ENCODE peak calls at places on chromosomes 11 and 22, in seven cellular contexts. J, C, M, D, R, V and W are unnamed samples.

GRCh38 chr11:10623797-10624761 is 55.6 kb upstream of the LYVE1 start:
- DNase-seq in J (no peak), C (peak; percentile 40), M (no peak), D (peak; percentile 32), R (peak; percentile 84), V (no peak), W (peak; percentile 4)

GRCh38 chr11:57335343-57336110 is at the start of gene SSRP1:
- DNase-seq in J (peak; percentile 87), C (peak; percentile 90), M (peak; percentile 85), D (peak; percentile 87), R (peak; percentile 82), V (peak; percentile 92), W (peak; percentile 89)

GRCh38 chr11:86138958-86139357 is 70.1 kb upstream of the PICALM start:
- DNase-seq in J (no peak), C (no peak), M (no peak), D (no peak), R (no peak), V (no peak), W (no peak)

GRCh38 chr11:46696212-46696558 is 4.2 kb downstream of the ARHGAP1 start:
- DNase-seq in J (no peak), C (no peak), M (no peak), D (no peak), R (no peak), V (no peak), W (no peak)

GRCh38 chr22:21044931-21045584 is 688 bp upstream of the LRRC74B start:
- DNase-seq in J (no peak), C (no peak), M (peak; percentile 49), D (peak; percentile 57), R (no peak), V (no peak), W (no peak)

GRCh38 chr11:94117871-94118270 is 10.8 kb upstream of the PANX1 start:
- DNase-seq in J (no peak), C (no peak), M (no peak), D (no peak), R (no peak), V (no peak), W (no peak)

GRCh38 chr11:69943066-69943465 is 123.8 kb upstream of the FGF3 start:
- DNase-seq in J (no peak), C (no peak), M (no peak), D (no peak), R (no peak), V (no peak), W (peak; percentile 59)

GRCh38 chr11:44382648-44383240 is 72.8 kb upstream of the ALX4 start:
- DNase-seq in J (no peak), C (no peak), M (no peak), D (no peak), R (no peak), V (no peak), W (no peak)

GRCh38 chr11:67628710-67629385 is 889 bp downstream of the NUDT8 start:
- DNase-seq in J (no peak), C (no peak), M (peak; percentile 28), D (no peak), R (no peak), V (no peak), W (no peak)

GRCh38 chr11:6414874-6415328 is 4.0 kb downstream of the APBB1 start:
- DNase-seq in J (no peak), C (no peak), M (no peak), D (no peak), R (no peak), V (no peak), W (no peak)

GRCh38 chr11:115469361-115469760 is 34.9 kb downstream of the CADM1 start:
- DNase-seq in J (no peak), C (no peak), M (no peak), D (no peak), R (no peak), V (no peak), W (no peak)

GRCh38 chr22:38967451-38968450 is 10.3 kb downstream of the APOBEC3A start:
- DNase-seq in J (no peak), C (peak; percentile 59), M (no peak), D (no peak), R (no peak), V (no peak), W (no peak)

GRCh38 chr11:47691979-47692378 is 23.2 kb downstream of the AGBL2 start:
- DNase-seq in J (no peak), C (no peak), M (no peak), D (no peak), R (no peak), V (no peak), W (no peak)

GRCh38 chr11:78753297-78753696 is 178.6 kb upstream of the NARS2 start:
- DNase-seq in J (no peak), C (no peak), M (no peak), D (no peak), R (no peak), V (no peak), W (no peak)

GRCh38 chr11:124758355-124759267 is 3.5 kb downstream of the ESAM start:
- DNase-seq in J (peak; percentile 62), C (peak; percentile 91), M (peak; percentile 78), D (peak; percentile 61), R (peak; percentile 90), V (peak; percentile 74), W (peak; percentile 85)

GRCh38 chr11:123111465-123111864 is 49.5 kb upstream of the HSPA8 start:
- DNase-seq in J (peak; percentile 43), C (no peak), M (no peak), D (peak; percentile 65), R (no peak), V (no peak), W (peak; percentile 66)

GRCh38 chr11:91804057-91804456 is 420.6 kb upstream of the FAT3 start:
- DNase-seq in J (no peak), C (no peak), M (no peak), D (no peak), R (peak; percentile 50), V (no peak), W (no peak)

GRCh38 chr11:133157180-133157579 is 375.1 kb downstream of the OPCML start:
- DNase-seq in J (no peak), C (no peak), M (no peak), D (no peak), R (no peak), V (no peak), W (no peak)

GRCh38 chr22:25402501-25403283 is 161.8 kb upstream of the GRK3 start:
- DNase-seq in J (no peak), C (peak; percentile 35), M (no peak), D (peak; percentile 32), R (no peak), V (no peak), W (peak; percentile 36)

GRCh38 chr11:64656797-64657196 is 65.8 kb downstream of the SLC22A12 start:
- DNase-seq in J (no peak), C (no peak), M (no peak), D (no peak), R (no peak), V (no peak), W (no peak)

GRCh38 chr11:46100670-46101069 is 20.6 kb downstream of the PHF21A start:
- DNase-seq in J (no peak), C (no peak), M (no peak), D (no peak), R (no peak), V (no peak), W (peak; percentile 3)

GRCh38 chr22:43399338-43399979 is 12.4 kb upstream of the MPPED1 start:
- DNase-seq in J (no peak), C (no peak), M (no peak), D (no peak), R (no peak), V (no peak), W (no peak)

GRCh38 chr11:115422013-115422697 is 82.1 kb downstream of the CADM1 start:
- DNase-seq in J (no peak), C (no peak), M (no peak), D (no peak), R (no peak), V (no peak), W (no peak)

GRCh38 chr11:47944555-47945128 is 35.7 kb upstream of the PTPRJ start:
- DNase-seq in J (no peak), C (no peak), M (no peak), D (no peak), R (no peak), V (no peak), W (no peak)

GRCh38 chr22:41052661-41053490 is 39.5 kb upstream of the EP300 start:
- DNase-seq in J (no peak), C (no peak), M (no peak), D (peak; percentile 63), R (no peak), V (no peak), W (peak; percentile 78)

GRCh38 chr11:3834349-3835099 is 6.2 kb downstream of the RHOG start:
- DNase-seq in J (no peak), C (peak; percentile 59), M (no peak), D (no peak), R (no peak), V (no peak), W (peak; percentile 35)
- H3K4me3 ChIP-seq in J (peak overlapping the region; percentile 3), C (no peak overlapping the region), M (no peak overlapping the region), D (no peak overlapping the region), R (no peak overlapping the region), V (peak overlapping the region; percentile 26), W (no peak overlapping the region)

DNA sequence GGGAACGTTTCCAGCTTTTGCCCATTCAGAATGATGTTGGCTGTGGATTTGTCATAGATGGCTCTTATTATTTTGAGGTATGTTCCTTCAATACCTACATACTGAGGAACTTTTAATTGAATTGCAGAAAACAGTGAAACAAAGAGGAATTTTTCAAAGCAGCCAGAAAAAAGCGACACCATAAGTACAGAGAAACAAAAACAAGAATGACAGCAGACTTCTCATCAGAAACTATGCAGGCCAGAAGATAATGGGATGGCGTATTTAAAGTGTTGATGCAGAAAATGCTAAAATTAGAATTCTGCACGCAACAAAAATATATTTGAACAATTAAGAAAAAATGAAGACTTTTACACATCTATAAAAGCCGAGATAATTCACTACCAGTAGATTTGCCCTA is 95.4 kb upstream of the TIMP3 start:
- DNase-seq in J (no peak), C (no peak), M (no peak), D (peak; percentile 41), R (no peak), V (no peak), W (no peak)
- H3K36me3 ChIP-seq in J (no peaks in the 10 kb centered on the region), C (no peaks in the 10 kb centered on the region), M (no peaks in the 10 kb centered on the region), D (no peaks in the 10 kb centered on the region), R (no peaks in the 10 kb centered on the region), V (no peaks in the 10 kb centered on the region), W (no peaks in the 10 kb centered on the region)

GRCh38 chr11:62917906-62918502 is 3.2 kb downstream of the CHRM1 start:
- DNase-seq in J (no peak), C (no peak), M (no peak), D (no peak), R (no peak), V (no peak), W (no peak)
- H3K27ac ChIP-seq in J (no peak overlapping the region), C (no peak overlapping the region), M (no peak overlapping the region), D (no peak overlapping the region), R (no peak overlapping the region), V (no peak overlapping the region), W (no peak overlapping the region)

GRCh38 chr22:23522642-23523251 is 57.3 kb downstream of the IGLL1 start:
- DNase-seq in J (no peak), C (no peak), M (no peak), D (no peak), R (no peak), V (no peak), W (no peak)
- H3K4me3 ChIP-seq in J (no peak overlapping the region), C (no peak overlapping the region), M (no peak overlapping the region), D (no peak overlapping the region), R (peak overlapping the region; percentile 29), V (no peak overlapping the region), W (no peak overlapping the region)

DNA sequence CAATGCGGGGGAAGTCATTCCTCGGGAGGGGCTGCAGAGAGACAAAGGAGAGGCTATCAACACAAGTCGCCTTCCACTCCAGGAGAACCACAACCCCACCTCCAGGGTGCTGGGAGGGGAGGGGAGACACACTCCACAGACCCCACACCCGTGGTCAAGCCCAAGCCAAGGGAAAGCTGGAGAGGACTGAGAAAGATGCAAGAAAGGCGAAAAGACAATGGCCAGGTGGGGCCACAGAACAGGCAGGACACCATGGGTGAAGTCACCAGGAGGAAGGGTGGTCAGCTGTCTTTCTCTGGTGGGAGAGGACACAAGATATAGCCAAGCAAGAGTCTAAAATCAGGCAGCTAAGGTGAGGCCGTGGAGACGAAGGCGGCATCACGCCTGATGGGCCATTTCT is 16.0 kb downstream of the HDHD5 start:
- DNase-seq in J (no peak), C (no peak), M (no peak), D (no peak), R (no peak), V (no peak), W (no peak)
- H3K36me3 ChIP-seq in J (peaks cover 10% of the 10 kb centered on the region), C (peaks cover 14% of the 10 kb centered on the region), M (no peaks in the 10 kb centered on the region), D (peaks cover 9% of the 10 kb centered on the region), R (peaks cover 41% of the 10 kb centered on the region), V (peaks cover 38% of the 10 kb centered on the region), W (peaks cover 17% of the 10 kb centered on the region)